ENCODE peak calls at places on chromosomes 2 and 18, in nine cellular contexts. X, I, H, Y, S, K, L, C and Z are unnamed samples.

GRCh38 chr2:9538000-9538507 is 17.6 kb downstream of the ADAM17 start:
- DNase-seq in L (peak; percentile 17), K (peak; percentile 24), C (no peak), Y (no peak), X (no peak), H (no peak), S (peak; percentile 85), I (peak; percentile 84), Z (no peak)

GRCh38 chr2:12303181-12304030 is 413.3 kb upstream of the TRIB2 start:
- DNase-seq in L (peak; percentile 85), K (peak; percentile 51), C (no peak), X (peak; percentile 28), Y (peak; percentile 10), S (peak; percentile 92), I (peak; percentile 92), H (no peak), Z (no peak)

GRCh38 chr2:100707016-100707947 is 112.7 kb upstream of the NPAS2 start:
- DNase-seq in I (no peak), H (no peak), C (no peak), Y (no peak), K (no peak), L (no peak), S (peak; percentile 34), X (no peak), Z (no peak)

GRCh38 chr18:79905389-79905911 is 46.0 kb downstream of the SLC66A2 start:
- DNase-seq in Y (no peak), X (no peak), C (no peak), K (peak; percentile 11), I (no peak), S (no peak), H (no peak), L (no peak), Z (no peak)

GRCh38 chr18:22346968-22347611 is 70.6 kb downstream of the CTAGE1 start:
- DNase-seq in C (no peak), S (no peak), K (no peak), X (no peak), Y (no peak), H (peak; percentile 79), I (peak; percentile 4), L (peak; percentile 67), Z (no peak)

GRCh38 chr2:128314026-128314347 is 4.7 kb downstream of the HS6ST1 start:
- DNase-seq in L (no peak), I (no peak), X (no peak), C (no peak), S (no peak), Y (no peak), H (no peak), K (no peak), Z (no peak)

GRCh38 chr2:109644571-109645275 is 30.6 kb downstream of the SOWAHC start:
- DNase-seq in H (peak; percentile 65), C (no peak), L (no peak), I (peak; percentile 35), K (peak; percentile 28), X (no peak), Y (no peak), S (no peak), Z (no peak)

GRCh38 chr2:112154246-112155110 is 16.3 kb downstream of the FBLN7 start:
- DNase-seq in C (no peak), L (no peak), H (no peak), K (no peak), I (no peak), Y (no peak), S (no peak), X (no peak), Z (no peak)

GRCh38 chr2:55224761-55225261 is 7.3 kb downstream of the CLHC1 start:
- DNase-seq in H (no peak), K (no peak), S (no peak), Y (no peak), X (no peak), L (peak; percentile 24), I (no peak), C (no peak), Z (no peak)

GRCh38 chr2:191048073-191048472 is 34.1 kb upstream of the STAT1 start:
- DNase-seq in Y (no peak), S (peak; percentile 49), C (no peak), K (peak; percentile 68), I (no peak), H (no peak), L (peak; percentile 36), X (no peak), Z (no peak)

GRCh38 chr2:10369269-10370255 is 66.9 kb downstream of the HPCAL1 start:
- DNase-seq in H (peak; percentile 69), S (no peak), X (no peak), C (no peak), I (no peak), K (no peak), L (no peak), Y (no peak), Z (no peak)

GRCh38 chr2:71500426-71501079 is 47.2 kb downstream of the DYSF start:
- DNase-seq in K (peak; percentile 44), C (no peak), L (peak; percentile 20), S (no peak), Y (no peak), H (no peak), X (no peak), I (peak; percentile 43), Z (no peak)

GRCh38 chr2:113965644-113966043 is 75.8 kb downstream of the ACTR3 start:
- DNase-seq in X (no peak), K (peak; percentile 62), Y (no peak), L (peak; percentile 40), H (no peak), I (peak; percentile 61), C (no peak), S (peak; percentile 44), Z (peak; percentile 17)

GRCh38 chr2:101152195-101153076 is 1.3 kb upstream of the TBC1D8 start:
- DNase-seq in H (peak; percentile 72), S (peak; percentile 81), C (no peak), X (peak; percentile 63), L (peak; percentile 57), K (peak; percentile 73), Y (no peak), I (peak; percentile 90), Z (no peak)

GRCh38 chr2:190582761-190583506 is 48.4 kb upstream of the NEMP2 start:
- DNase-seq in I (no peak), C (no peak), H (no peak), S (no peak), X (no peak), Y (no peak), K (no peak), L (no peak), Z (no peak)